ENCODE peak calls at places on chromosomes 16 and 17, in six cellular contexts. One of them, this sample, is unnamed.

GRCh38 chr17:45131616-45132301 is 556 bp downstream of the PLCD3 start:
- DNase-seq in stimulated activated CD4-positive, alpha-beta T cell treated with anti-CD3 and anti-CD28 coated beads, Interleukin-15, amount 100 ng/mL, for 1 hour: peak; percentile 47
- DNase-seq in stomach: peak; percentile 48
- DNase-seq in T-helper 2 cell: peak; percentile 42
- DNase-seq in transverse colon: peak; percentile 68
- DNase-seq in skeletal muscle cell: no peak
- DNase-seq in this sample: no peak

GRCh38 chr17:79800325-79801155 is 3.7 kb upstream of the CBX8 start:
- DNase-seq in T-helper 2 cell: no peak
- DNase-seq in stomach: no peak
- DNase-seq in stimulated activated CD4-positive, alpha-beta T cell treated with anti-CD3 and anti-CD28 coated beads, Interleukin-15, amount 100 ng/mL, for 1 hour: no peak
- DNase-seq in transverse colon: peak; percentile 63
- DNase-seq in skeletal muscle cell: no peak
- DNase-seq in this sample: peak; percentile 55

GRCh38 chr17:61444831-61445230 is 7.4 kb upstream of the TBX4 start:
- DNase-seq in stomach: no peak
- DNase-seq in transverse colon: no peak
- DNase-seq in T-helper 2 cell: no peak
- DNase-seq in skeletal muscle cell: no peak
- DNase-seq in stimulated activated CD4-positive, alpha-beta T cell treated with anti-CD3 and anti-CD28 coated beads, Interleukin-15, amount 100 ng/mL, for 1 hour: no peak
- DNase-seq in this sample: no peak

GRCh38 chr17:66900126-66901010 is 64.1 kb upstream of the CACNG4 start:
- DNase-seq in stomach: no peak
- DNase-seq in transverse colon: no peak
- DNase-seq in stimulated activated CD4-positive, alpha-beta T cell treated with anti-CD3 and anti-CD28 coated beads, Interleukin-15, amount 100 ng/mL, for 1 hour: no peak
- DNase-seq in T-helper 2 cell: no peak
- DNase-seq in skeletal muscle cell: no peak
- DNase-seq in this sample: no peak

GRCh38 chr17:60398227-60398959 is 6.5 kb upstream of the USP32 start:
- DNase-seq in transverse colon: no peak
- DNase-seq in T-helper 2 cell: no peak
- DNase-seq in skeletal muscle cell: no peak
- DNase-seq in stomach: no peak
- DNase-seq in stimulated activated CD4-positive, alpha-beta T cell treated with anti-CD3 and anti-CD28 coated beads, Interleukin-15, amount 100 ng/mL, for 1 hour: no peak
- DNase-seq in this sample: no peak

GRCh38 chr17:18117974-18118632 is 9.5 kb downstream of the MYO15A start:
- DNase-seq in transverse colon: no peak
- DNase-seq in skeletal muscle cell: no peak
- DNase-seq in T-helper 2 cell: no peak
- DNase-seq in stomach: no peak
- DNase-seq in stimulated activated CD4-positive, alpha-beta T cell treated with anti-CD3 and anti-CD28 coated beads, Interleukin-15, amount 100 ng/mL, for 1 hour: no peak
- DNase-seq in this sample: no peak

GRCh38 chr17:1732241-1733046 is 7.9 kb downstream of the WDR81 start:
- DNase-seq in stomach: no peak
- DNase-seq in stimulated activated CD4-positive, alpha-beta T cell treated with anti-CD3 and anti-CD28 coated beads, Interleukin-15, amount 100 ng/mL, for 1 hour: no peak
- DNase-seq in skeletal muscle cell: no peak
- DNase-seq in transverse colon: no peak
- DNase-seq in T-helper 2 cell: no peak
- DNase-seq in this sample: no peak

GRCh38 chr16:57783883-57784282 is 18.4 kb downstream of the KIFC3 start:
- DNase-seq in transverse colon: no peak
- DNase-seq in skeletal muscle cell: no peak
- DNase-seq in stimulated activated CD4-positive, alpha-beta T cell treated with anti-CD3 and anti-CD28 coated beads, Interleukin-15, amount 100 ng/mL, for 1 hour: no peak
- DNase-seq in stomach: no peak
- DNase-seq in T-helper 2 cell: no peak
- DNase-seq in this sample: no peak

GRCh38 chr16:4524571-4524970 is 14.0 kb downstream of the CDIP1 start:
- DNase-seq in stimulated activated CD4-positive, alpha-beta T cell treated with anti-CD3 and anti-CD28 coated beads, Interleukin-15, amount 100 ng/mL, for 1 hour: no peak
- DNase-seq in stomach: no peak
- DNase-seq in skeletal muscle cell: no peak
- DNase-seq in T-helper 2 cell: no peak
- DNase-seq in transverse colon: no peak
- DNase-seq in this sample: no peak

GRCh38 chr17:5364156-5364555 is 55.3 kb downstream of the NUP88 start:
- DNase-seq in skeletal muscle cell: peak; percentile 52
- DNase-seq in T-helper 2 cell: no peak
- DNase-seq in stimulated activated CD4-positive, alpha-beta T cell treated with anti-CD3 and anti-CD28 coated beads, Interleukin-15, amount 100 ng/mL, for 1 hour: no peak
- DNase-seq in stomach: no peak
- DNase-seq in transverse colon: no peak
- DNase-seq in this sample: no peak

GRCh38 chr17:2943971-2944370 is 119.4 kb downstream of the OR1D5 start:
- DNase-seq in stimulated activated CD4-positive, alpha-beta T cell treated with anti-CD3 and anti-CD28 coated beads, Interleukin-15, amount 100 ng/mL, for 1 hour: no peak
- DNase-seq in stomach: no peak
- DNase-seq in skeletal muscle cell: no peak
- DNase-seq in T-helper 2 cell: no peak
- DNase-seq in transverse colon: no peak
- DNase-seq in this sample: no peak

GRCh38 chr17:74427048-74427762 is 4.7 kb upstream of the GPRC5C start:
- DNase-seq in stomach: peak; percentile 86
- DNase-seq in stimulated activated CD4-positive, alpha-beta T cell treated with anti-CD3 and anti-CD28 coated beads, Interleukin-15, amount 100 ng/mL, for 1 hour: no peak
- DNase-seq in skeletal muscle cell: no peak
- DNase-seq in T-helper 2 cell: no peak
- DNase-seq in transverse colon: peak; percentile 85
- DNase-seq in this sample: no peak

GRCh38 chr16:982152-983043 is 828 bp downstream of the SOX8 start:
- DNase-seq in skeletal muscle cell: no peak
- DNase-seq in T-helper 2 cell: no peak
- DNase-seq in transverse colon: no peak
- DNase-seq in stomach: no peak
- DNase-seq in stimulated activated CD4-positive, alpha-beta T cell treated with anti-CD3 and anti-CD28 coated beads, Interleukin-15, amount 100 ng/mL, for 1 hour: no peak
- DNase-seq in this sample: no peak

GRCh38 chr16:73890524-73891500 is 405.8 kb upstream of the PSMD7 start:
- DNase-seq in transverse colon: peak; percentile 8
- DNase-seq in skeletal muscle cell: no peak
- DNase-seq in T-helper 2 cell: no peak
- DNase-seq in stimulated activated CD4-positive, alpha-beta T cell treated with anti-CD3 and anti-CD28 coated beads, Interleukin-15, amount 100 ng/mL, for 1 hour: no peak
- DNase-seq in stomach: no peak
- DNase-seq in this sample: no peak

GRCh38 chr17:57256708-57257112 is 387 bp downstream of the MSI2 start:
- DNase-seq in stomach: no peak
- DNase-seq in transverse colon: peak; percentile 34
- DNase-seq in skeletal muscle cell: no peak
- DNase-seq in T-helper 2 cell: peak; percentile 11
- DNase-seq in stimulated activated CD4-positive, alpha-beta T cell treated with anti-CD3 and anti-CD28 coated beads, Interleukin-15, amount 100 ng/mL, for 1 hour: peak; percentile 30
- DNase-seq in this sample: no peak

GRCh38 chr17:80362428-80363119 is 52.4 kb upstream of the ENDOV start:
- DNase-seq in transverse colon: no peak
- DNase-seq in stomach: no peak
- DNase-seq in stimulated activated CD4-positive, alpha-beta T cell treated with anti-CD3 and anti-CD28 coated beads, Interleukin-15, amount 100 ng/mL, for 1 hour: no peak
- DNase-seq in T-helper 2 cell: no peak
- DNase-seq in skeletal muscle cell: peak; percentile 12
- DNase-seq in this sample: no peak

GRCh38 chr16:50711862-50712567 is 18.6 kb downstream of the NOD2 start:
- DNase-seq in skeletal muscle cell: no peak
- DNase-seq in transverse colon: no peak
- DNase-seq in T-helper 2 cell: no peak
- DNase-seq in stomach: no peak
- DNase-seq in stimulated activated CD4-positive, alpha-beta T cell treated with anti-CD3 and anti-CD28 coated beads, Interleukin-15, amount 100 ng/mL, for 1 hour: no peak
- DNase-seq in this sample: no peak

GRCh38 chr17:38875477-38876080 is 5.7 kb downstream of the LASP1 start:
- DNase-seq in stomach: no peak
- DNase-seq in skeletal muscle cell: no peak
- DNase-seq in stimulated activated CD4-positive, alpha-beta T cell treated with anti-CD3 and anti-CD28 coated beads, Interleukin-15, amount 100 ng/mL, for 1 hour: no peak
- DNase-seq in T-helper 2 cell: no peak
- DNase-seq in transverse colon: no peak
- DNase-seq in this sample: no peak

GRCh38 chr17:76972046-76972641 is 103.9 kb downstream of the MGAT5B start:
- DNase-seq in transverse colon: no peak
- DNase-seq in skeletal muscle cell: no peak
- DNase-seq in stomach: no peak
- DNase-seq in stimulated activated CD4-positive, alpha-beta T cell treated with anti-CD3 and anti-CD28 coated beads, Interleukin-15, amount 100 ng/mL, for 1 hour: no peak
- DNase-seq in T-helper 2 cell: no peak
- DNase-seq in this sample: no peak

GRCh38 chr17:32881054-32881453 is 4.1 kb upstream of the MYO1D start:
- DNase-seq in stimulated activated CD4-positive, alpha-beta T cell treated with anti-CD3 and anti-CD28 coated beads, Interleukin-15, amount 100 ng/mL, for 1 hour: no peak
- DNase-seq in stomach: no peak
- DNase-seq in T-helper 2 cell: no peak
- DNase-seq in transverse colon: no peak
- DNase-seq in skeletal muscle cell: no peak
- DNase-seq in this sample: no peak

GRCh38 chr17:41666708-41667279 is 21.9 kb upstream of the EIF1 start:
- DNase-seq in transverse colon: peak; percentile 91
- DNase-seq in stomach: peak; percentile 88
- DNase-seq in stimulated activated CD4-positive, alpha-beta T cell treated with anti-CD3 and anti-CD28 coated beads, Interleukin-15, amount 100 ng/mL, for 1 hour: peak; percentile 82
- DNase-seq in skeletal muscle cell: no peak
- DNase-seq in T-helper 2 cell: peak; percentile 69
- DNase-seq in this sample: no peak

GRCh38 chr16:73215482-73216377 is 167.8 kb upstream of the ZFHX3 start:
- DNase-seq in skeletal muscle cell: peak; percentile 91
- DNase-seq in transverse colon: no peak
- DNase-seq in stimulated activated CD4-positive, alpha-beta T cell treated with anti-CD3 and anti-CD28 coated beads, Interleukin-15, amount 100 ng/mL, for 1 hour: no peak
- DNase-seq in T-helper 2 cell: no peak
- DNase-seq in stomach: no peak
- DNase-seq in this sample: no peak

GRCh38 chr17:41785876-41786226 is 660 bp downstream of the JUP start:
- DNase-seq in T-helper 2 cell: no peak
- DNase-seq in skeletal muscle cell: no peak
- DNase-seq in stimulated activated CD4-positive, alpha-beta T cell treated with anti-CD3 and anti-CD28 coated beads, Interleukin-15, amount 100 ng/mL, for 1 hour: no peak
- DNase-seq in transverse colon: peak; percentile 88
- DNase-seq in stomach: peak; percentile 84
- DNase-seq in this sample: no peak

GRCh38 chr16:81451753-81452680 is 7.4 kb downstream of the CMIP start:
- DNase-seq in stomach: no peak
- DNase-seq in skeletal muscle cell: no peak
- DNase-seq in transverse colon: peak; percentile 69
- DNase-seq in T-helper 2 cell: no peak
- DNase-seq in stimulated activated CD4-positive, alpha-beta T cell treated with anti-CD3 and anti-CD28 coated beads, Interleukin-15, amount 100 ng/mL, for 1 hour: no peak
- DNase-seq in this sample: no peak

GRCh38 chr17:77786740-77787505 is 171.6 kb upstream of the TNRC6C start:
- DNase-seq in stimulated activated CD4-positive, alpha-beta T cell treated with anti-CD3 and anti-CD28 coated beads, Interleukin-15, amount 100 ng/mL, for 1 hour: no peak
- DNase-seq in T-helper 2 cell: no peak
- DNase-seq in skeletal muscle cell: no peak
- DNase-seq in transverse colon: no peak
- DNase-seq in stomach: no peak
- DNase-seq in this sample: no peak

GRCh38 chr17:29585080-29585751 is 4.2 kb downstream of the GIT1 start:
- DNase-seq in transverse colon: no peak
- DNase-seq in stomach: no peak
- DNase-seq in skeletal muscle cell: no peak
- DNase-seq in stimulated activated CD4-positive, alpha-beta T cell treated with anti-CD3 and anti-CD28 coated beads, Interleukin-15, amount 100 ng/mL, for 1 hour: no peak
- DNase-seq in T-helper 2 cell: no peak
- DNase-seq in this sample: no peak

GRCh38 chr16:626787-627457 is 3.9 kb upstream of the WFIKKN1 start:
- DNase-seq in stomach: no peak
- DNase-seq in stimulated activated CD4-positive, alpha-beta T cell treated with anti-CD3 and anti-CD28 coated beads, Interleukin-15, amount 100 ng/mL, for 1 hour: no peak
- DNase-seq in T-helper 2 cell: no peak
- DNase-seq in transverse colon: no peak
- DNase-seq in skeletal muscle cell: peak; percentile 85
- DNase-seq in this sample: peak; percentile 94

This sample was measured in astrocyte of the cerebellum.